ENCODE peak calls at places on chromosomes 1 and 21, in four cellular contexts. G is endothelial cell of umbilical vein, E is OCI-LY7, J is fibroblast of pulmonary artery. M is an unnamed sample.

GRCh38 chr21:36759348-36760083 is 60.6 kb downstream of the SIM2 start:
- DNase-seq in G (no peak), E (no peak), J (no peak), M (no peak)

GRCh38 chr1:47179023-47179987 is 10.5 kb downstream of the PDZK1IP1 start:
- DNase-seq in E (peak), J (peak), G (peak), M (peak)

GRCh38 chr1:46687910-46688509 is 16.4 kb downstream of the TEX38 start:
- DNase-seq in G (peak), E (no peak), J (no peak), M (no peak)

GRCh38 chr1:74528123-74528522 is 15.7 kb upstream of the LRRC53 start:
- DNase-seq in G (no peak), J (no peak), E (no peak), M (no peak)

GRCh38 chr1:26994020-26994745 is 691 bp downstream of the TRNP1 start:
- DNase-seq in E (peak), J (no peak), G (no peak), M (peak)

GRCh38 chr1:216750031-216750627 is 26.9 kb upstream of the ESRRG start:
- DNase-seq in G (peak), E (peak), J (peak), M (no peak)

GRCh38 chr1:156659672-156659993 is 17.6 kb downstream of the NES start:
- DNase-seq in E (no peak), J (no peak), G (no peak), M (no peak)

GRCh38 chr1:20552728-20553571 is 577 bp downstream of the FAM43B start:
- DNase-seq in J (peak), G (peak), E (no peak), M (peak)

GRCh38 chr1:154441241-154441888 is 36.2 kb downstream of the IL6R start:
- DNase-seq in G (no peak), E (no peak), J (no peak), M (no peak)

GRCh38 chr1:180415985-180416633 is 86.3 kb downstream of the ACBD6 start:
- DNase-seq in E (peak), G (peak), J (peak), M (peak)

GRCh38 chr1:43912607-43913006 is 21.0 kb upstream of the ARTN start:
- DNase-seq in E (no peak), G (no peak), J (peak), M (no peak)

GRCh38 chr1:25571522-25571970 is 28.1 kb downstream of the LDLRAP1 start:
- DNase-seq in J (no peak), G (no peak), E (no peak), M (no peak)

GRCh38 chr1:163290025-163290610 is 31.6 kb upstream of the NUF2 start:
- DNase-seq in E (no peak), J (peak), G (no peak), M (no peak)

GRCh38 chr1:16307222-16307621 is 45.1 kb downstream of the FBXO42 start:
- DNase-seq in G (no peak), J (no peak), E (no peak), M (no peak)

GRCh38 chr1:201508809-201509208 is 1.9 kb upstream of the CSRP1 start:
- DNase-seq in J (no peak), E (no peak), G (no peak), M (no peak)

GRCh38 chr1:152458384-152459185 is 44.5 kb upstream of the CRNN start:
- DNase-seq in G (peak), J (peak), E (peak), M (peak)

GRCh38 chr1:151416231-151416630 is 16.9 kb downstream of the PSMB4 start:
- DNase-seq in G (no peak), E (no peak), J (peak), M (no peak)

GRCh38 chr1:79042117-79042516 is 35.6 kb upstream of the ADGRL4 start:
- DNase-seq in J (peak), E (no peak), G (peak), M (peak)

GRCh38 chr1:3419415-3420204 is 34.9 kb upstream of the ARHGEF16 start:
- DNase-seq in G (no peak), E (no peak), J (no peak), M (no peak)

GRCh38 chr1:7393141-7393540 is 378.0 kb upstream of the VAMP3 start:
- DNase-seq in G (no peak), J (no peak), E (no peak), M (no peak)

GRCh38 chr1:56448937-56449336 is 130.4 kb downstream of the PLPP3 start:
- DNase-seq in J (peak), E (no peak), G (peak), M (no peak)

GRCh38 chr1:150162582-150162861 is 12.8 kb downstream of the PLEKHO1 start:
- DNase-seq in G (no peak), E (no peak), J (no peak), M (no peak)

GRCh38 chr1:182703539-182703938 is 19.2 kb upstream of the RGS8 start:
- DNase-seq in J (no peak), E (no peak), G (no peak), M (no peak)

GRCh38 chr1:23384312-23385058 is 14.8 kb upstream of the ZNF436 start:
- DNase-seq in G (peak), E (no peak), J (peak), M (no peak)

GRCh38 chr21:17930102-17930501 is 110.9 kb upstream of the C21orf91 start:
- DNase-seq in G (no peak), J (no peak), E (no peak), M (no peak)

GRCh38 chr1:198918920-198919319 is 280.1 kb downstream of the PTPRC start:
- DNase-seq in J (peak), E (no peak), G (peak), M (no peak)

GRCh38 chr21:43879348-43880110 is 14.5 kb downstream of the AGPAT3 start:
- DNase-seq in E (no peak), G (no peak), J (no peak), M (no peak)

GRCh38 chr1:180947901-180948311 is 35.2 kb downstream of the KIAA1614 start:
- DNase-seq in G (no peak), E (no peak), J (no peak), M (no peak)

GRCh38 chr21:26170471-26171309 is at the start of gene APP:
- DNase-seq in J (peak), E (no peak), G (peak), M (peak)

GRCh38 chr1:21852282-21853129 is 40.4 kb downstream of the LDLRAD2 start:
- DNase-seq in J (no peak), E (peak), G (no peak), M (peak)

DNA sequence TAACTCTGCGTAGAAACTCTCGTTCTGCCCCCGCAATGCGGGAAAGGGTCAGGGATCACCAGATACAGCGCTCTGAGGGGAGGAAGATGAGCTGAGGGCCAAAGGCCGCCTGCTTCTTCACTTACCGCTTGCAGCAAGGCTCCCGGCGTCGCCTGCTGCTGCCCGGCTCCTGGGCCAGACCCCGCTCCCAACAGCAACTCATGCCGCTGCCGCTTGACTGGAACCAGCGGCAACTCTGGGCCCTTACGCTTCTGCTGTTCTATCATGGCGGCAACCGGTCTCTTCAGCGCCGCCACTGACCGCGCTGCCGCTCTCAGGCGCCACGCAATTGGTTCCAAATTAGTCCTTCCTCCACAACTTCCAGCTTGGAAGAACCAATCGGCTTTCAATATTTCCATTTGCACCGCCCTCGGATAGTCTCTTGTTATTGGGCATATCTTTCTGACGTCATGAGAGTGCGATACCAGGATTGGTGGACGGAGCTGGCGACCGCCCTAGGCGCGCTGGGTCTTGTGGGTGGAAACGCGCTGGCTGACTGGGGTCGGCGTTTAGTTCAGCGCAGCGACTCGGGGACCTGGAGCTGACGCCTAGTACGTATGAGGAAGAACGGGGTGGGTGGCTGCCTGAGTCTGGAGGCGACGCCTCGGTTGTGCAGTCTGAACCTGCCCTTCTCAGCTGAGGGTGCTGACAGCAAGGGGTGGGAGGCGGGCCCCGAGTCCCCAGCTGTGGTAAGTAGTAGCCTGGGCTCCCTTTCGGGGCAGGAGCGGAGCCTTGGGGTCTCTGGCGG is at the start of the genes SNRNP40 and ZCCHC17:
- DNase-seq in G (peak), J (peak), E (peak), M (peak)
- TF ChIP-seq CTCF in G (peak), J (peak), E (peak), M (no peak)

GRCh38 chr1:212138441-212138840 is 102.9 kb downstream of the DTL start:
- DNase-seq in E (no peak), G (no peak), J (no peak), M (no peak)
- TF ChIP-seq CTCF in E (no peak), G (no peak), J (no peak), M (no peak)

GRCh38 chr1:147723691-147724323 is 36.6 kb downstream of the GJA5 start:
- DNase-seq in J (peak), E (peak), G (peak), M (no peak)
- TF ChIP-seq CTCF in J (peak), E (peak), G (peak), M (peak)

GRCh38 chr1:32622806-32623694 is 27.3 kb downstream of the ZBTB8OS start:
- DNase-seq in G (no peak), J (no peak), E (no peak), M (no peak)

GRCh38 chr1:32623775-32624174 is 26.6 kb downstream of the ZBTB8OS start:
- DNase-seq in J (no peak), E (no peak), G (no peak), M (no peak)

GRCh38 chr1:32622205-32622604 is 28.1 kb downstream of the ZBTB8OS start:
- DNase-seq in J (no peak), G (no peak), E (no peak), M (no peak)

GRCh38 chr1:32618673-32619221 is 31.6 kb downstream of the ZBTB8OS start:
- DNase-seq in G (peak), J (peak), E (no peak), M (no peak)

GRCh38 chr1:32619701-32620485 is 30.5 kb downstream of the ZBTB8OS start:
- DNase-seq in G (peak), E (peak), J (peak), M (peak)
- TF ChIP-seq CTCF in G (no peak), E (peak), J (peak), M (peak)